ENCODE peak calls at places on chromosomes 3 and 15, in six cellular contexts. E, A, O, Y, R and S are unnamed samples. For H3K4me1 and H3K9me3, the result is how much of the 10 kb centered on the place peaks cover.

GRCh38 chr3:25246921-25247320 is 181.1 kb upstream of the RARB start:
- DNase-seq in R (no peak), Y (no peak), E (no peak), O (no peak), A (no peak), S (no peak)

GRCh38 chr3:129506272-129506742 is 22.1 kb upstream of the RHO start:
- DNase-seq in E (no peak), O (no peak), R (no peak), Y (no peak), A (no peak), S (no peak)

GRCh38 chr3:42846682-42847522 is 28.8 kb downstream of the CYP8B1 start:
- DNase-seq in R (peak), O (no peak), Y (no peak), E (no peak), A (no peak), S (no peak)

GRCh38 chr15:68599560-68600071 is 20.8 kb downstream of the CORO2B start:
- DNase-seq in R (peak), O (no peak), E (no peak), A (no peak), Y (no peak), S (no peak)

GRCh38 chr3:62159693-62160092 is 213.7 kb downstream of the FEZF2 start:
- DNase-seq in A (no peak), R (peak), E (peak), Y (peak), O (peak), S (peak)

GRCh38 chr3:67468511-67468910 is 185.9 kb downstream of the SUCLG2 start:
- DNase-seq in A (no peak), Y (no peak), O (no peak), E (no peak), R (no peak), S (no peak)

GRCh38 chr3:49024449-49024848 is 2.5 kb downstream of the NDUFAF3 start:
- DNase-seq in A (no peak), O (no peak), E (no peak), R (no peak), Y (no peak), S (no peak)

GRCh38 chr3:190194506-190194905 is 73.8 kb upstream of the P3H2 start:
- DNase-seq in R (no peak), Y (no peak), E (no peak), A (no peak), O (no peak), S (no peak)

GRCh38 chr3:136984837-136985236 is 27.1 kb downstream of the IL20RB start:
- DNase-seq in Y (no peak), R (no peak), O (no peak), E (no peak), A (no peak), S (no peak)

GRCh38 chr3:113531826-113532697 is at the start of gene SIDT1:
- DNase-seq in E (no peak), O (no peak), A (no peak), Y (peak), R (peak), S (no peak)

GRCh38 chr15:72758195-72758594 is 25.4 kb downstream of the ADPGK start:
- DNase-seq in R (no peak), O (no peak), Y (no peak), A (no peak), E (no peak), S (no peak)

GRCh38 chr3:186882881-186883685 is 40.6 kb downstream of the ADIPOQ start:
- DNase-seq in E (no peak), Y (no peak), O (no peak), A (no peak), R (no peak), S (no peak)

GRCh38 chr15:43763819-43764446 is 12.8 kb downstream of the ELL3 start:
- DNase-seq in R (no peak), E (no peak), O (no peak), Y (no peak), A (no peak), S (no peak)

GRCh38 chr15:23648920-23649515 is 1.4 kb upstream of the MAGEL2 start:
- DNase-seq in E (no peak), O (no peak), R (peak), A (no peak), Y (peak), S (no peak)

GRCh38 chr3:14120111-14120920 is 4.4 kb downstream of the CHCHD4 start:
- DNase-seq in Y (no peak), E (no peak), A (no peak), R (no peak), O (no peak), S (peak)

GRCh38 chr3:81958967-81959625 is 197.7 kb upstream of the GBE1 start:
- DNase-seq in Y (no peak), O (no peak), E (no peak), A (no peak), R (no peak), S (no peak)

GRCh38 chr15:60473135-60473534 is 5.8 kb downstream of the ICE2 start:
- DNase-seq in A (no peak), R (no peak), O (no peak), Y (no peak), E (no peak), S (no peak)

GRCh38 chr3:102529452-102529851 is 94.6 kb downstream of the ZPLD1 start:
- DNase-seq in O (no peak), E (no peak), R (no peak), Y (no peak), A (no peak), S (no peak)

GRCh38 chr3:38587548-38588131 is 61.8 kb downstream of the SCN5A start:
- DNase-seq in Y (no peak), O (no peak), R (peak), A (no peak), E (no peak), S (peak)

GRCh38 chr3:9473496-9473895 is 76.1 kb downstream of the SETD5 start:
- DNase-seq in A (no peak), O (no peak), R (no peak), E (no peak), Y (no peak), S (no peak)

GRCh38 chr3:143970773-143971366 is 753 bp upstream of the DIPK2A start:
- DNase-seq in O (peak), R (peak), E (peak), A (peak), Y (peak), S (peak)

GRCh38 chr3:34213481-34213880 is 415.1 kb downstream of the PDCD6IP start:
- DNase-seq in O (no peak), R (no peak), A (no peak), E (no peak), Y (no peak), S (no peak)

GRCh38 chr3:188578579-188579363 is 424.8 kb downstream of the LPP start:
- DNase-seq in A (no peak), O (peak), R (peak), E (peak), Y (no peak), S (peak)

GRCh38 chr15:73631915-73632669 is 1.1 kb downstream of the NPTN start:
- DNase-seq in E (peak), O (peak), R (peak), A (no peak), Y (no peak), S (peak)

GRCh38 chr3:25433868-25434267 is 5.8 kb downstream of the RARB start:
- DNase-seq in A (no peak), R (peak), E (no peak), Y (no peak), O (no peak), S (peak)

GRCh38 chr15:90126457-90127435 is 24.5 kb upstream of the IDH2 start:
- DNase-seq in A (no peak), Y (peak), E (no peak), R (peak), O (peak), S (no peak)

GRCh38 chr3:52839892-52840545 is 5.2 kb upstream of the MUSTN1 start:
- DNase-seq in Y (no peak), R (no peak), E (no peak), O (no peak), A (no peak), S (no peak)

GRCh38 chr3:27357665-27358258 is 11.4 kb downstream of the NEK10 start:
- DNase-seq in Y (peak), A (no peak), O (no peak), R (peak), E (no peak), S (no peak)

GRCh38 chr3:133574260-133574881 is 885 bp downstream of the CDV3 start:
- DNase-seq in E (peak), Y (peak), A (no peak), R (peak), O (peak), S (peak)

GRCh38 chr3:126070146-126070545 is 13.8 kb downstream of the SLC41A3 start:
- DNase-seq in R (no peak), Y (no peak), E (no peak), A (no peak), O (no peak), S (no peak)

GRCh38 chr3:158970006-158970405 is 168.2 kb downstream of the MFSD1 start:
- DNase-seq in R (no peak), E (no peak), A (no peak), O (no peak), Y (no peak), S (no peak)

GRCh38 chr3:57646723-57647122 is 46.2 kb downstream of the DENND6A start:
- DNase-seq in E (no peak), Y (no peak), A (no peak), O (no peak), R (no peak), S (no peak)

GRCh38 chr15:97995881-97996603 is 35.5 kb downstream of the ARRDC4 start:
- DNase-seq in Y (peak), E (peak), O (no peak), R (no peak), A (no peak), S (no peak)

GRCh38 chr15:48800245-48800644 is 10.6 kb downstream of the CEP152 start:
- DNase-seq in O (no peak), E (no peak), A (no peak), Y (no peak), R (no peak), S (no peak)

GRCh38 chr3:58531956-58532355 is 5.0 kb downstream of the ACOX2 start:
- DNase-seq in A (no peak), E (no peak), R (no peak), Y (no peak), O (no peak), S (peak)

GRCh38 chr3:189572249-189572648 is 58.9 kb upstream of the TP63 start:
- DNase-seq in R (no peak), A (no peak), E (no peak), O (no peak), Y (no peak), S (no peak)

GRCh38 chr15:49902791-49903481 is 216.1 kb downstream of the ATP8B4 start:
- DNase-seq in A (no peak), Y (no peak), R (no peak), O (no peak), E (no peak), S (no peak)

GRCh38 chr3:150237490-150237889 is 170.6 kb upstream of the TSC22D2 start:
- DNase-seq in O (peak), E (no peak), A (no peak), R (peak), Y (no peak), S (no peak)

GRCh38 chr15:56538901-56539545 is 74.1 kb upstream of the MNS1 start:
- DNase-seq in O (no peak), R (no peak), E (no peak), Y (no peak), A (no peak), S (no peak)
- H3K4me1 ChIP-seq in O (under half), R (under half), E (under half), Y (under half), A (under half), S (under half)

GRCh38 chr3:147412917-147413711 is 3.9 kb downstream of the ZIC1 start:
- DNase-seq in R (no peak), O (no peak), Y (no peak), A (no peak), E (no peak), S (no peak)
- H3K9me3 ChIP-seq in R (under half), O (under half), Y (under half), A (under half), E (under half), S (under half)

GRCh38 chr3:177602601-177603136 is 405.4 kb upstream of the TBL1XR1 start:
- DNase-seq in A (no peak), O (no peak), R (no peak), Y (no peak), E (no peak), S (no peak)

GRCh38 chr3:177603137-177603603 is 405.9 kb upstream of the TBL1XR1 start:
- DNase-seq in O (no peak), E (no peak), Y (no peak), R (no peak), A (no peak), S (no peak)

GRCh38 chr3:177606891-177607290 is 409.6 kb upstream of the TBL1XR1 start:
- DNase-seq in A (no peak), E (no peak), R (no peak), O (no peak), Y (peak), S (no peak)

GRCh38 chr3:177601120-177601519 is 403.8 kb upstream of the TBL1XR1 start:
- DNase-seq in E (no peak), R (no peak), A (no peak), O (no peak), Y (no peak), S (no peak)

GRCh38 chr3:177604181-177604580 is 406.9 kb upstream of the TBL1XR1 start:
- DNase-seq in E (no peak), O (no peak), Y (no peak), R (no peak), A (no peak), S (no peak)
- H3K4me1 ChIP-seq in E (under half), O (under half), Y (half or more), R (under half), A (half or more), S (under half)

GRCh38 chr15:25235391-25235790 is 203.4 kb downstream of the UBE3A start:
- DNase-seq in A (no peak), Y (no peak), R (no peak), O (no peak), E (no peak), S (no peak)
- H3K9me3 ChIP-seq in A (under half), Y (under half), R (under half), O (under half), E (half or more), S (under half)